ENCODE peak calls at places on chromosomes 13 and 19, in five cellular contexts. O is cardiac fibroblast; J is EL; Z is body of pancreas; U is activated naive CD4-positive, alpha-beta T cell treated with anti-CD3 and anti-CD28 coated beads for 36 hours. H is an unnamed sample.

GRCh38 chr13:48356750-48357149 is 53.2 kb downstream of the RB1 start:
- DNase-seq in J (no peak), O (no peak), Z (no peak), U (no peak), H (no peak)

GRCh38 chr19:51460164-51460992 is 2.1 kb upstream of the SIGLEC8 start:
- DNase-seq in U (no peak), Z (peak), O (peak), J (peak), H (no peak)

GRCh38 chr19:48319647-48320537 is 5.5 kb upstream of the EMP3 start:
- DNase-seq in Z (peak), J (peak), O (peak), U (peak), H (peak)

GRCh38 chr19:22605275-22606211 is 28.6 kb upstream of the ZNF492 start:
- DNase-seq in U (no peak), O (no peak), Z (no peak), J (no peak), H (no peak)

GRCh38 chr13:98141091-98141490 is 1.8 kb upstream of the FARP1 start:
- DNase-seq in U (no peak), Z (no peak), J (no peak), O (no peak), H (no peak)

GRCh38 chr19:50330365-50331078 is 1.3 kb upstream of the KCNC3 start:
- DNase-seq in J (peak), U (peak), O (peak), Z (peak), H (peak)

GRCh38 chr13:91572944-91573535 is 174.6 kb downstream of the GPC5 start:
- DNase-seq in Z (no peak), U (no peak), J (no peak), O (no peak), H (no peak)

GRCh38 chr19:42325896-42326771 is 699 bp downstream of the MEGF8 start:
- DNase-seq in O (no peak), Z (no peak), J (no peak), U (peak), H (no peak)

GRCh38 chr19:46950526-46951235 is 69.0 kb upstream of the NPAS1 start:
- DNase-seq in J (no peak), O (no peak), U (no peak), Z (no peak), H (no peak)

GRCh38 chr13:61695147-61695546 is 279.5 kb upstream of the PCDH20 start:
- DNase-seq in U (no peak), O (no peak), J (no peak), Z (no peak), H (no peak)

GRCh38 chr13:66826398-66826797 is 403.7 kb downstream of the PCDH9 start:
- DNase-seq in Z (no peak), U (no peak), O (no peak), J (no peak), H (no peak)

GRCh38 chr13:110685305-110685704 is 20.6 kb downstream of the CARS2 start:
- DNase-seq in Z (no peak), O (no peak), J (peak), U (no peak), H (no peak)

GRCh38 chr13:39998166-39998565 is 342.7 kb downstream of the COG6 start:
- DNase-seq in Z (no peak), J (no peak), O (no peak), U (peak), H (no peak)

GRCh38 chr19:28289294-28290063 is 923.5 kb downstream of the UQCRFS1 start:
- DNase-seq in O (peak), Z (peak), J (no peak), U (no peak), H (peak)

GRCh38 chr19:38250821-38251563 is 5.2 kb downstream of the PPP1R14A start:
- DNase-seq in J (no peak), Z (peak), O (peak), U (no peak), H (peak)

GRCh38 chr13:96075953-96076543 is 13.9 kb upstream of the HS6ST3 start:
- DNase-seq in Z (no peak), U (no peak), J (peak), O (peak), H (no peak)

GRCh38 chr13:23790591-23791170 is 98.5 kb downstream of the MIPEP start:
- DNase-seq in Z (peak), U (no peak), O (peak), J (peak), H (no peak)

GRCh38 chr13:108921238-108921637 is 291.8 kb downstream of the MYO16 start:
- DNase-seq in J (no peak), Z (no peak), U (no peak), O (no peak), H (no peak)

GRCh38 chr19:48500830-48501445 is 10.7 kb downstream of the LMTK3 start:
- DNase-seq in O (no peak), J (no peak), U (no peak), Z (no peak), H (no peak)

GRCh38 chr19:1260749-1261511 is 8.2 kb upstream of the CIRBP start:
- DNase-seq in U (peak), Z (peak), O (peak), J (peak), H (peak)

GRCh38 chr19:43618921-43619261 is 538 bp downstream of the ZNF428 start:
- DNase-seq in U (peak), Z (no peak), O (no peak), J (no peak), H (no peak)

GRCh38 chr19:30373593-30373992 is 1.4 kb downstream of the ZNF536 start:
- DNase-seq in U (no peak), O (no peak), Z (no peak), J (no peak), H (no peak)

GRCh38 chr13:49652691-49653305 is 24.5 kb downstream of the ARL11 start:
- DNase-seq in Z (peak), U (peak), O (peak), J (peak), H (no peak)

H was measured in posterior cingulate gyrus.